ENCODE peak calls at places on chromosome 19, in five cellular contexts. One of them, this sample, is unnamed.
A peak's percentile ranks its signal among the peaks of the same experiment; 100 is the strongest.

GRCh38 chr19:38528931-38529330 is 88.8 kb downstream of the MAP4K1 start:
- DNase-seq in progenitor cell of endocrine pancreas: no peak
- DNase-seq in psoas muscle: no peak
- DNase-seq in activated CD4-positive, alpha-beta memory T cell treated with anti-CD3 and anti-CD28 coated beads for 36 hours: no peak
- DNase-seq in NCI-H748 treated with DMSO at 0.1 percent for 48 hours: no peak
- DNase-seq in this sample: no peak

GRCh38 chr19:18093439-18094161 is 4.0 kb upstream of the MAST3 start:
- DNase-seq in progenitor cell of endocrine pancreas: no peak
- DNase-seq in psoas muscle: no peak
- DNase-seq in activated CD4-positive, alpha-beta memory T cell treated with anti-CD3 and anti-CD28 coated beads for 36 hours: peak; percentile 26
- DNase-seq in NCI-H748 treated with DMSO at 0.1 percent for 48 hours: no peak
- DNase-seq in this sample: no peak

GRCh38 chr19:39746836-39747529 is 9.2 kb upstream of the CLC start:
- DNase-seq in progenitor cell of endocrine pancreas: no peak
- DNase-seq in psoas muscle: no peak
- DNase-seq in activated CD4-positive, alpha-beta memory T cell treated with anti-CD3 and anti-CD28 coated beads for 36 hours: no peak
- DNase-seq in NCI-H748 treated with DMSO at 0.1 percent for 48 hours: no peak
- DNase-seq in this sample: no peak

GRCh38 chr19:16293133-16294085 is 31.2 kb upstream of the KLF2 start:
- DNase-seq in progenitor cell of endocrine pancreas: no peak
- DNase-seq in psoas muscle: peak; percentile 84
- DNase-seq in activated CD4-positive, alpha-beta memory T cell treated with anti-CD3 and anti-CD28 coated beads for 36 hours: no peak
- DNase-seq in NCI-H748 treated with DMSO at 0.1 percent for 48 hours: no peak
- DNase-seq in this sample: peak; percentile 85

GRCh38 chr19:17304386-17305047 is 1.2 kb upstream of the MRPL34 start:
- DNase-seq in progenitor cell of endocrine pancreas: no peak
- DNase-seq in psoas muscle: no peak
- DNase-seq in activated CD4-positive, alpha-beta memory T cell treated with anti-CD3 and anti-CD28 coated beads for 36 hours: no peak
- DNase-seq in NCI-H748 treated with DMSO at 0.1 percent for 48 hours: no peak
- DNase-seq in this sample: no peak

GRCh38 chr19:53553865-53554791 is 16.2 kb downstream of the ZNF331 start:
- DNase-seq in progenitor cell of endocrine pancreas: no peak
- DNase-seq in psoas muscle: peak; percentile 95
- DNase-seq in activated CD4-positive, alpha-beta memory T cell treated with anti-CD3 and anti-CD28 coated beads for 36 hours: peak; percentile 95
- DNase-seq in NCI-H748 treated with DMSO at 0.1 percent for 48 hours: no peak
- DNase-seq in this sample: peak; percentile 86

GRCh38 chr19:19615086-19615485 is 3.4 kb downstream of the PBX4 start:
- DNase-seq in progenitor cell of endocrine pancreas: no peak
- DNase-seq in psoas muscle: no peak
- DNase-seq in activated CD4-positive, alpha-beta memory T cell treated with anti-CD3 and anti-CD28 coated beads for 36 hours: peak; percentile 69
- DNase-seq in NCI-H748 treated with DMSO at 0.1 percent for 48 hours: no peak
- DNase-seq in this sample: no peak

GRCh38 chr19:13441810-13442512 is 64.3 kb downstream of the CACNA1A start:
- DNase-seq in progenitor cell of endocrine pancreas: peak; percentile 70
- DNase-seq in psoas muscle: no peak
- DNase-seq in activated CD4-positive, alpha-beta memory T cell treated with anti-CD3 and anti-CD28 coated beads for 36 hours: peak; percentile 52
- DNase-seq in NCI-H748 treated with DMSO at 0.1 percent for 48 hours: no peak
- DNase-seq in this sample: peak; percentile 45

GRCh38 chr19:18021121-18021755 is 13.3 kb downstream of the ARRDC2 start:
- DNase-seq in progenitor cell of endocrine pancreas: no peak
- DNase-seq in psoas muscle: peak; percentile 97
- DNase-seq in activated CD4-positive, alpha-beta memory T cell treated with anti-CD3 and anti-CD28 coated beads for 36 hours: peak; percentile 84
- DNase-seq in NCI-H748 treated with DMSO at 0.1 percent for 48 hours: no peak
- DNase-seq in this sample: peak; percentile 91

GRCh38 chr19:53881482-53882390 is at the start of gene PRKCG:
- DNase-seq in progenitor cell of endocrine pancreas: peak; percentile 68
- DNase-seq in psoas muscle: peak; percentile 69
- DNase-seq in activated CD4-positive, alpha-beta memory T cell treated with anti-CD3 and anti-CD28 coated beads for 36 hours: peak; percentile 63
- DNase-seq in NCI-H748 treated with DMSO at 0.1 percent for 48 hours: peak; percentile 68
- DNase-seq in this sample: no peak